ENCODE peak calls at places on chromosome 15, in four cellular contexts. G is mucosa of descending colon, W is stomach, Z is pancreas. M is an unnamed sample.

GRCh38 chr15:93428135-93428534 is 339.1 kb upstream of the RGMA start:
- DNase-seq in G (no peak), W (no peak), Z (no peak), M (no peak)

GRCh38 chr15:74783072-74783807 is 1.4 kb downstream of the CSK start:
- DNase-seq in G (peak; percentile 76), W (no peak), Z (no peak), M (no peak)

GRCh38 chr15:90818251-90819210 is 49.9 kb upstream of the FURIN start:
- DNase-seq in G (no peak), W (peak; percentile 27), Z (no peak), M (no peak)

GRCh38 chr15:27854601-27855000 is 244.5 kb downstream of the OCA2 start:
- DNase-seq in G (no peak), W (no peak), Z (no peak), M (no peak)

GRCh38 chr15:65421360-65422215 is 1.2 kb downstream of the IGDCC4 start:
- DNase-seq in G (peak; percentile 63), W (no peak), Z (peak; percentile 67), M (no peak)

GRCh38 chr15:76674883-76675282 is 230.3 kb downstream of the SCAPER start:
- DNase-seq in G (no peak), W (no peak), Z (no peak), M (no peak)

GRCh38 chr15:53527996-53528395 is 231.5 kb downstream of the WDR72 start:
- DNase-seq in G (no peak), W (no peak), Z (no peak), M (no peak)

GRCh38 chr15:96358795-96359190 is 28.3 kb downstream of the NR2F2 start:
- DNase-seq in G (no peak), W (peak; percentile 53), Z (no peak), M (no peak)

GRCh38 chr15:94105760-94106159 is 125.6 kb upstream of the MCTP2 start:
- DNase-seq in G (no peak), W (no peak), Z (no peak), M (peak; percentile 13)

GRCh38 chr15:29071193-29071906 is 185.6 kb downstream of the APBA2 start:
- DNase-seq in G (no peak), W (peak; percentile 20), Z (no peak), M (no peak)

GRCh38 chr15:58139631-58140522 is 1.7 kb downstream of the AQP9 start:
- DNase-seq in G (no peak), W (no peak), Z (no peak), M (no peak)

GRCh38 chr15:68313501-68314390 is 36.2 kb downstream of the FEM1B start:
- DNase-seq in G (no peak), W (peak; percentile 16), Z (peak; percentile 44), M (no peak)

GRCh38 chr15:90305932-90306331 is 40.5 kb downstream of the NGRN start:
- DNase-seq in G (no peak), W (no peak), Z (no peak), M (no peak)

GRCh38 chr15:57505949-57506391 is 85.7 kb upstream of the MYZAP start:
- DNase-seq in G (peak; percentile 78), W (peak; percentile 90), Z (peak; percentile 74), M (peak; percentile 79)

GRCh38 chr15:38373016-38373415 is 80.9 kb upstream of the FAM98B start:
- DNase-seq in G (no peak), W (no peak), Z (no peak), M (no peak)

GRCh38 chr15:52488830-52489229 is 39.9 kb downstream of the MYO5A start:
- DNase-seq in G (no peak), W (no peak), Z (no peak), M (no peak)

GRCh38 chr15:66961901-66962300 is 103.5 kb upstream of the SMAD3 start:
- DNase-seq in G (no peak), W (no peak), Z (no peak), M (peak; percentile 15)

GRCh38 chr15:70362911-70363310 is 265.2 kb upstream of the TLE3 start:
- DNase-seq in G (no peak), W (peak; percentile 63), Z (peak; percentile 67), M (peak; percentile 40)

GRCh38 chr15:60004019-60004845 is at the start of gene FOXB1:
- DNase-seq in G (no peak), W (no peak), Z (no peak), M (no peak)

GRCh38 chr15:33545866-33546265 is 235.1 kb downstream of the RYR3 start:
- DNase-seq in G (no peak), W (no peak), Z (no peak), M (no peak)

GRCh38 chr15:66252411-66253295 is 897 bp downstream of the MEGF11 start:
- DNase-seq in G (no peak), W (peak; percentile 67), Z (peak; percentile 89), M (peak; percentile 46)

GRCh38 chr15:76972420-76973361 is 22.2 kb upstream of the PSTPIP1 start:
- DNase-seq in G (no peak), W (no peak), Z (no peak), M (no peak)

GRCh38 chr15:51283026-51283425 is 55.4 kb downstream of the CYP19A1 start:
- DNase-seq in G (no peak), W (no peak), Z (no peak), M (peak; percentile 27)

GRCh38 chr15:69729167-69729748 is 276.6 kb downstream of the RPLP1 start:
- DNase-seq in G (no peak), W (peak; percentile 58), Z (no peak), M (peak; percentile 53)

GRCh38 chr15:82127581-82127980 is 81.8 kb upstream of the MEX3B start:
- DNase-seq in G (no peak), W (no peak), Z (no peak), M (peak; percentile 21)
- H3K4me1 ChIP-seq in G (no peaks in the 10 kb centered on the region), W (peaks cover 10% of the 10 kb centered on the region), Z (no peaks in the 10 kb centered on the region), M (peaks cover 4% of the 10 kb centered on the region)

GRCh38 chr15:40528801-40529200 is 36.0 kb downstream of the CCDC32 start:
- DNase-seq in G (no peak), W (no peak), Z (no peak), M (no peak)

GRCh38 chr15:40536501-40536900 is 28.3 kb downstream of the CCDC32 start:
- DNase-seq in G (no peak), W (no peak), Z (no peak), M (no peak)

GRCh38 chr15:40539030-40539429 is 25.8 kb downstream of the CCDC32 start:
- DNase-seq in G (no peak), W (no peak), Z (no peak), M (no peak)

DNA sequence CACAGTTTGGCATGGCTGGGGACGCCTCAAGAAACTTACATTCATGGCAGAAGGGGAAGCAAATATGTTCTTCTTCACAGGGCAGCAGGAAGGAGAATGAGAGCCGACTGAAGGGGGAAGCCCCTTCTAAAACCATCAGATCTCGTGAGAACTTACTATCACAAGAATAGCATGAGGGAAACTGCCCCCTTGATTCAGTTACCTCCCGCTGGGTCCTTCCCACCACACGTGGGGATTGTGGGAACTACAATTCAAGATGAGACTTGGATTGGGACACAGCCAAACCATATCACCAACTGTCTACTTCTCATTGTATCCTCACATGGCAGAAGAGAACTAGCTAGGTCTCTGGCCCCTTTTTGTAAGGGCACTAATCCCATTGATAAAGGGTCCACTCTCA is 30.5 kb downstream of the CCDC32 start:
- DNase-seq in G (no peak), W (no peak), Z (no peak), M (no peak)
- H3K4me3 ChIP-seq in G (no peak overlapping the region), W (no peak overlapping the region), Z (no peak overlapping the region), M (no peak overlapping the region)

GRCh38 chr15:80601256-80601655 is 93.9 kb upstream of the ABHD17C start:
- DNase-seq in G (no peak), W (no peak), Z (no peak), M (no peak)
- H3K4me1 ChIP-seq in G (no peaks in the 10 kb centered on the region), W (no peaks in the 10 kb centered on the region), Z (no peaks in the 10 kb centered on the region), M (no peaks in the 10 kb centered on the region)

GRCh38 chr15:101006931-101007687 is 88.0 kb downstream of the LRRK1 start:
- DNase-seq in G (peak; percentile 74), W (peak; percentile 79), Z (peak; percentile 77), M (peak; percentile 83)
- H3K4me3 ChIP-seq in G (no peak overlapping the region), W (peak overlapping the region; percentile 57), Z (no peak overlapping the region), M (peak overlapping the region; percentile 41)